ENCODE peak calls at places on chromosomes 13 and 19, in seven cellular contexts. B, L, S, W, E, J and G are unnamed samples.

GRCh38 chr19:33724021-33724722 is 72.5 kb upstream of the KCTD15 start:
- DNase-seq in B (no peak), L (no peak), S (no peak), W (no peak), E (no peak), J (no peak), G (no peak)

GRCh38 chr19:47781590-47782318 is 3.3 kb downstream of the SELENOW start:
- DNase-seq in B (no peak), L (no peak), S (no peak), W (no peak), E (no peak), J (no peak), G (peak; percentile 47)

GRCh38 chr13:47932953-47933687 is 68.0 kb downstream of the SUCLA2 start:
- DNase-seq in B (no peak), L (no peak), S (no peak), W (no peak), E (no peak), J (no peak), G (no peak)

GRCh38 chr13:35723820-35724219 is 247.3 kb upstream of the MAB21L1 start:
- DNase-seq in B (no peak), L (no peak), S (no peak), W (no peak), E (no peak), J (no peak), G (no peak)

GRCh38 chr19:17294051-17294891 is 9.0 kb downstream of the ABHD8 start:
- DNase-seq in B (peak; percentile 48), L (peak; percentile 59), S (peak; percentile 87), W (peak; percentile 33), E (no peak), J (no peak), G (no peak)

GRCh38 chr13:51978836-51979556 is 32.3 kb downstream of the ATP7B start:
- DNase-seq in B (no peak), L (no peak), S (no peak), W (no peak), E (no peak), J (no peak), G (no peak)

GRCh38 chr19:1855040-1855827 is 7.0 kb upstream of the REXO1 start:
- DNase-seq in B (peak; percentile 74), L (peak; percentile 94), S (peak; percentile 90), W (peak; percentile 76), E (peak; percentile 76), J (no peak), G (peak; percentile 78)

GRCh38 chr19:5588906-5589676 is 21.3 kb upstream of the TINCR start:
- DNase-seq in B (no peak), L (no peak), S (no peak), W (no peak), E (no peak), J (no peak), G (no peak)

GRCh38 chr13:41780736-41781708 is 179.9 kb downstream of the VWA8 start:
- DNase-seq in B (no peak), L (peak; percentile 24), S (no peak), W (no peak), E (no peak), J (no peak), G (no peak)